ENCODE peak calls at places on chromosome 14, in four cellular contexts. H, K, I and F are unnamed samples.

GRCh38 chr14:60331201-60332045 is 82.4 kb downstream of the PPM1A start:
- DNase-seq in H (peak; percentile 29), K (peak; percentile 88), I (peak; percentile 73), F (peak; percentile 40)

GRCh38 chr14:71070169-71070568 is 162.9 kb downstream of the PCNX1 start:
- DNase-seq in H (no peak), K (no peak), I (no peak), F (no peak)

GRCh38 chr14:76929927-76930326 is 98.6 kb downstream of the IRF2BPL start:
- DNase-seq in H (peak; percentile 59), K (peak; percentile 75), I (no peak), F (peak; percentile 58)

GRCh38 chr14:105123981-105124836 is 44.4 kb downstream of the JAG2 start:
- DNase-seq in H (no peak), K (peak; percentile 84), I (no peak), F (no peak)

GRCh38 chr14:22099942-22100763 is 426.5 kb upstream of the OR4E1 start:
- DNase-seq in H (peak; percentile 73), K (peak; percentile 72), I (peak; percentile 58), F (peak; percentile 62)

GRCh38 chr14:90924618-90925345 is 108.6 kb upstream of the TTC7B start:
- DNase-seq in H (no peak), K (no peak), I (peak; percentile 56), F (no peak)

GRCh38 chr14:38554046-38554445 is 298.2 kb upstream of the CLEC14A start:
- DNase-seq in H (no peak), K (no peak), I (no peak), F (no peak)

GRCh38 chr14:70601162-70601561 is 707 bp upstream of the MED6 start:
- DNase-seq in H (no peak), K (no peak), I (no peak), F (no peak)

GRCh38 chr14:29462271-29462670 is 465.4 kb downstream of the PRKD1 start:
- DNase-seq in H (no peak), K (no peak), I (no peak), F (no peak)

GRCh38 chr14:65024957-65025356 is 38.3 kb downstream of the FNTB start:
- DNase-seq in H (peak; percentile 91), K (no peak), I (no peak), F (no peak)

GRCh38 chr14:38285962-38286361 is 30.1 kb upstream of the CLEC14A start:
- DNase-seq in H (no peak), K (no peak), I (no peak), F (no peak)

GRCh38 chr14:36866867-36867266 is 205.2 kb downstream of the PAX9 start:
- DNase-seq in H (no peak), K (no peak), I (no peak), F (no peak)

GRCh38 chr14:36655963-36656768 is 5.5 kb upstream of the PAX9 start:
- DNase-seq in H (no peak), K (no peak), I (no peak), F (no peak)

GRCh38 chr14:38003746-38004609 is 203.7 kb upstream of the SSTR1 start:
- DNase-seq in H (no peak), K (no peak), I (no peak), F (no peak)

GRCh38 chr14:96066976-96067375 is 27.8 kb downstream of the C14orf132 start:
- DNase-seq in H (no peak), K (peak; percentile 25), I (no peak), F (no peak)

GRCh38 chr14:70885343-70886014 is 21.8 kb upstream of the PCNX1 start:
- DNase-seq in H (no peak), K (no peak), I (no peak), F (no peak)

GRCh38 chr14:104782086-104782822 is 13.3 kb downstream of the AKT1 start:
- DNase-seq in H (no peak), K (no peak), I (no peak), F (no peak)

DNA sequence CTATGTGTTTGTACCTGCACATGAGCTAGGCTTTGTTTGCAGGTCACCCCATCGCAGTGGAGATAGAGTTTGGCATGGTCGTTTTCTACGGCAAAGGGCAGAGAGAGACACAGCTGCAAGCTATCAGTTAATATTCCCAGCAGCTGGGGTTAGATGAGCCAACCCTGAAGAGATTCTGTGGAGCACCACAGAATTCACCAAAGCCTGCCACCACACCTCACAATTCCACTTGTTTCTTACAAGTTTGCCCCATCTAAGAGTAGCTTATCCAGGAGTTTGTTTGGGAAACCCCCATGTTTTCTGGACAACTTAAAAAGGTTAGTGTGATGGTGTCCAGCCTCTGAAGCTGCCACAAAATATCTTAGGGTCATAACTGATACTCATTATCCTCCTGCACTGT is 20.0 kb upstream of the HIF1A start:
- DNase-seq in H (no peak), K (no peak), I (no peak), F (no peak)
- H3K27me3 ChIP-seq in H (no peaks in the 10 kb centered on the region), K (no peaks in the 10 kb centered on the region), I (no peaks in the 10 kb centered on the region), F (no peaks in the 10 kb centered on the region)

GRCh38 chr14:101706509-101707284 is 54.8 kb upstream of the PPP2R5C start:
- DNase-seq in H (no peak), K (no peak), I (no peak), F (peak; percentile 50)

GRCh38 chr14:101707285-101707842 is 54.1 kb upstream of the PPP2R5C start:
- DNase-seq in H (peak; percentile 56), K (peak; percentile 76), I (no peak), F (peak; percentile 56)

GRCh38 chr14:101707863-101708620 is 53.5 kb upstream of the PPP2R5C start:
- DNase-seq in H (no peak), K (no peak), I (no peak), F (no peak)

GRCh38 chr14:101704140-101704539 is 57.4 kb upstream of the PPP2R5C start:
- DNase-seq in H (no peak), K (no peak), I (no peak), F (no peak)

GRCh38 chr14:101705733-101706508 is 55.6 kb upstream of the PPP2R5C start:
- DNase-seq in H (peak; percentile 42), K (peak; percentile 85), I (peak; percentile 57), F (peak; percentile 90)
- TF ChIP-seq POLR2A in H (peak; percentile 11), K (peak; percentile 25), I (no peak), F (peak; percentile 20)

GRCh38 chr14:81219210-81219820 is 1.4 kb downstream of the GTF2A1 start:
- DNase-seq in H (peak; percentile 96), K (peak; percentile 97), I (peak; percentile 95), F (peak; percentile 96)
- H3K27ac ChIP-seq in H (peak overlapping the region; percentile 97), K (peak overlapping the region; percentile 95), I (peak overlapping the region; percentile 99), F (peak overlapping the region; percentile 99)

DNA sequence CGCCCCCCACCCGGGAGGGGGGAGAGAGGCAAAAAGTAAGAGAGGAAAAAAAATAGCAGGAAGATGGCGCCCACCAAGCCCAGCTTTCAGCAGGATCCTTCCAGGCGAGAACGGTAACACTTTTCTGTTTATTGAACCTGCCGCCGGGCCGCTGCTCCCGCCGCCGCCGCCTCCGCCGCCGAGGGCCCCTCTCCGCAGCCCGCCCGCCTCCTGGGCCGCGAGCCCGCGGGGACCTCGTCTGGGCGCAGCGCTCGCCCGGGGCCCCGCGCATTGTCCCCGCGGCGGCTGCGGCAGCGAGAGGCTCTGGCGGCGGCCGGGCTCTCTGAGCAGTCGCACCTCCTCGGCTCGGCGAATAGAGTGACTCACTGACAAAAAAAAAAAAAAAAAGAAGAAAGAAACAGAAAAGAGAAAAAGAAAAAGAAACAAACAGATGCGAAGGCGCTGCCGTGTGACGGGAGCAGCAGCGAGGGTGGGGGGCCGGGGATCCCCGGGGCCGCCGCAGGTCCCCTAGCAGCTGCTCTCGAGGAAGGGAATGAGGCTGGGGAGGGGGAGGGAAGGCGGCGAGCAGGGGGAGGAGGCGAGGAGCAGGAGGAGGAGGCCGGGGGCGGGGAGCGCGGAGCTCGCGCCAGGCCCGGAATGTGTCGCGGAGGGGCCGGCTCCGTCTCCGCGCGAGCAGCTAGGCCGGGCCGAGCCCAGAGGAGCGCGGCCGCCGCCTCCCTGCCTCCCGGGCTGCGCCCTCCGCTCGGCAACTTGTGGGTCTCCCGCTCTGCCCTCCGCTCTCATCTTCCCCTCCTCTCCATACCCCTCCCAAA is 781 bp downstream of the NPAS3 start:
- DNase-seq in H (peak; percentile 65), K (peak; percentile 66), I (peak; percentile 68), F (peak; percentile 83)
- H3K27me3 ChIP-seq in H (peaks cover 4% of the 10 kb centered on the region), K (no peaks in the 10 kb centered on the region), I (peaks cover 57% of the 10 kb centered on the region), F (peaks cover 8% of the 10 kb centered on the region)

GRCh38 chr14:68978550-68978911 is 571 bp downstream of the ACTN1 start:
- DNase-seq in H (peak; percentile 35), K (peak; percentile 69), I (peak; percentile 76), F (peak; percentile 82)

GRCh38 chr14:68979722-68980552 is 835 bp upstream of the ACTN1 start:
- DNase-seq in H (peak; percentile 25), K (peak; percentile 52), I (peak; percentile 54), F (peak; percentile 56)

GRCh38 chr14:68977741-68978549 is 1.2 kb downstream of the ACTN1 start:
- DNase-seq in H (peak; percentile 27), K (peak; percentile 74), I (peak; percentile 44), F (peak; percentile 76)

GRCh38 chr14:68977137-68977740 is 1.9 kb downstream of the ACTN1 start:
- DNase-seq in H (no peak), K (no peak), I (no peak), F (no peak)

GRCh38 chr14:68979021-68979721 is at the start of gene ACTN1:
- DNase-seq in H (peak; percentile 91), K (peak; percentile 87), I (peak; percentile 94), F (peak; percentile 95)
- TF ChIP-seq POLR2A in H (peak; percentile 65), K (peak; percentile 67), I (no peak), F (no peak)

GRCh38 chr14:34628681-34629135 is 1.2 kb downstream of the SNX6 start:
- DNase-seq in H (no peak), K (peak; percentile 50), I (peak; percentile 37), F (no peak)
- H3K27ac ChIP-seq in H (peak overlapping the region; percentile 97), K (no peak overlapping the region), I (peak overlapping the region; percentile 98), F (peak overlapping the region; percentile 97)

GRCh38 chr14:56805992-56806737 is 4.1 kb downstream of the OTX2 start:
- DNase-seq in H (no peak), K (no peak), I (no peak), F (no peak)
- H3K27me3 ChIP-seq in H (peaks cover 93% of the 10 kb centered on the region), K (no peaks in the 10 kb centered on the region), I (peaks cover 100% of the 10 kb centered on the region), F (peaks cover 100% of the 10 kb centered on the region)

GRCh38 chr14:73785834-73786631 is 65.6 kb upstream of the PTGR2 start:
- DNase-seq in H (peak; percentile 86), K (peak; percentile 93), I (peak; percentile 79), F (peak; percentile 87)
- TF ChIP-seq POLR2A in H (peak; percentile 69), K (peak; percentile 94), I (no peak), F (no peak)

GRCh38 chr14:25049559-25050493 is at the start of gene STXBP6:
- DNase-seq in H (peak; percentile 34), K (peak; percentile 78), I (peak; percentile 77), F (peak; percentile 81)

GRCh38 chr14:25048170-25049126 is 1.5 kb downstream of the STXBP6 start:
- DNase-seq in H (peak; percentile 65), K (no peak), I (peak; percentile 34), F (peak; percentile 64)

GRCh38 chr14:25049127-25049558 is 804 bp downstream of the STXBP6 start:
- DNase-seq in H (no peak), K (peak; percentile 52), I (no peak), F (peak; percentile 13)

GRCh38 chr14:25052385-25052784 is 2.4 kb upstream of the STXBP6 start:
- DNase-seq in H (no peak), K (no peak), I (no peak), F (no peak)

GRCh38 chr14:25050494-25051170 is 685 bp upstream of the STXBP6 start:
- DNase-seq in H (no peak), K (no peak), I (no peak), F (no peak)
- H3K27ac ChIP-seq in H (peak overlapping the region; percentile 73), K (peak overlapping the region; percentile 76), I (peak overlapping the region; percentile 82), F (peak overlapping the region; percentile 56)